ENCODE peak calls at places on chromosome 1, in eight cellular contexts. N is mucosa of descending colon, F is PC-3, H is cardiac fibroblast, V is IMR-90, R is heart right ventricle, Q is kidney epithelial cell, W is uterus. U is an unnamed sample.

GRCh38 chr1:99647460-99647859 is 1.5 kb downstream of the PALMD start:
- DNase-seq in Q (no peak), F (no peak), R (peak; percentile 70), V (no peak), H (peak; percentile 49), W (no peak), N (no peak), U (no peak)

GRCh38 chr1:147669475-147670318 is 627 bp downstream of the ACP6 start:
- DNase-seq in Q (no peak), R (peak; percentile 16), F (peak; percentile 83), W (peak; percentile 37), V (peak; percentile 47), H (peak; percentile 57), N (peak; percentile 77), U (peak; percentile 53)

GRCh38 chr1:160625725-160626498 is 20.9 kb downstream of the SLAMF1 start:
- DNase-seq in W (no peak), H (no peak), F (no peak), N (no peak), Q (no peak), R (no peak), V (no peak), U (no peak)

GRCh38 chr1:39105061-39105840 is 79.1 kb downstream of the NDUFS5 start:
- DNase-seq in N (peak; percentile 88), R (peak; percentile 72), Q (no peak), V (peak; percentile 59), F (peak; percentile 77), W (peak; percentile 71), H (peak; percentile 55), U (peak; percentile 69)

GRCh38 chr1:198936371-198937083 is 297.7 kb downstream of the PTPRC start:
- DNase-seq in F (no peak), V (peak; percentile 36), Q (no peak), W (no peak), H (peak; percentile 66), N (no peak), R (no peak), U (peak; percentile 61)

GRCh38 chr1:119220980-119221379 is 80.5 kb upstream of the WARS2 start:
- DNase-seq in R (no peak), F (no peak), H (peak; percentile 46), N (no peak), V (peak; percentile 51), Q (no peak), W (no peak), U (peak; percentile 90)

GRCh38 chr1:27970401-27970800 is 10.6 kb downstream of the XKR8 start:
- DNase-seq in W (no peak), H (peak; percentile 86), Q (no peak), F (peak; percentile 41), V (peak; percentile 91), N (peak; percentile 15), R (peak; percentile 36), U (peak; percentile 87)

GRCh38 chr1:233359431-233359830 is 31.9 kb downstream of the MAP3K21 start:
- DNase-seq in Q (peak; percentile 77), R (no peak), W (no peak), H (no peak), N (no peak), F (no peak), V (no peak), U (no peak)

GRCh38 chr1:64246294-64246917 is 43.0 kb downstream of the UBE2U start:
- DNase-seq in R (no peak), V (peak; percentile 59), Q (no peak), W (no peak), N (no peak), F (peak; percentile 69), H (peak; percentile 67), U (peak; percentile 65)

GRCh38 chr1:193593355-193593874 is 407.0 kb upstream of the B3GALT2 start:
- DNase-seq in W (no peak), R (no peak), V (no peak), H (no peak), Q (no peak), F (no peak), N (no peak), U (no peak)

GRCh38 chr1:227357229-227358078 is 39.2 kb upstream of the CDC42BPA start:
- DNase-seq in V (peak; percentile 85), R (peak; percentile 84), H (peak; percentile 91), N (peak; percentile 59), Q (no peak), F (peak; percentile 96), W (peak; percentile 67), U (peak; percentile 86)

GRCh38 chr1:32500387-32501209 is 35.7 kb downstream of the ZBTB8B start:
- DNase-seq in N (peak; percentile 64), R (peak; percentile 60), F (peak; percentile 68), V (peak; percentile 49), Q (no peak), W (peak; percentile 64), H (peak; percentile 59), U (peak; percentile 61)

GRCh38 chr1:165925498-165926079 is 98.2 kb downstream of the UCK2 start:
- DNase-seq in R (no peak), N (no peak), W (no peak), H (no peak), Q (no peak), V (no peak), F (no peak), U (no peak)

GRCh38 chr1:165930961-165931360 is 103.5 kb downstream of the UCK2 start:
- DNase-seq in F (no peak), N (no peak), W (no peak), R (no peak), Q (no peak), V (no peak), H (no peak), U (no peak)

GRCh38 chr1:165924096-165924495 is 96.7 kb downstream of the UCK2 start:
- DNase-seq in V (no peak), F (no peak), R (no peak), N (no peak), H (peak; percentile 35), W (no peak), Q (no peak), U (peak; percentile 44)

GRCh38 chr1:165927169-165927568 is 99.8 kb downstream of the UCK2 start:
- DNase-seq in Q (no peak), H (no peak), N (no peak), W (no peak), R (no peak), F (no peak), V (no peak), U (no peak)

GRCh38 chr1:165928075-165928731 is 100.8 kb downstream of the UCK2 start:
- DNase-seq in V (peak; percentile 56), F (peak; percentile 77), N (no peak), Q (no peak), R (peak; percentile 23), W (peak; percentile 36), H (peak; percentile 73), U (peak; percentile 64)
- TF ChIP-seq CTCF in V (peak; percentile 74), F (peak; percentile 93), N (no peak), Q (peak; percentile 68), R (peak; percentile 56), W (peak; percentile 54), H (peak; percentile 77), U (peak; percentile 80)

GRCh38 chr1:11790101-11790879 is 15.5 kb downstream of the MTHFR start:
- DNase-seq in Q (no peak), H (no peak), V (no peak), F (no peak), W (no peak), R (no peak), N (peak; percentile 22), U (no peak)
- H3K4me3 ChIP-seq in Q (no peak overlapping the region), H (no peak overlapping the region), V (no peak overlapping the region), F (no peak overlapping the region), W (no peak overlapping the region), R (no peak overlapping the region), N (no peak overlapping the region), U (no peak overlapping the region)

GRCh38 chr1:86356247-86356646 is 39.9 kb downstream of the ODF2L start:
- DNase-seq in V (peak; percentile 10), W (no peak), R (no peak), N (no peak), H (peak; percentile 19), F (peak; percentile 10), Q (no peak), U (no peak)
- TF ChIP-seq CTCF in V (peak; percentile 15), W (no peak), R (no peak), N (no peak), H (no peak), F (no peak), Q (no peak), U (no peak)

GRCh38 chr1:244665771-244666217 is 12.9 kb downstream of the DESI2 start:
- DNase-seq in N (no peak), F (no peak), V (peak; percentile 45), R (no peak), Q (no peak), H (peak; percentile 27), W (no peak), U (no peak)

GRCh38 chr1:244672961-244673695 is 20.2 kb downstream of the DESI2 start:
- DNase-seq in N (no peak), R (peak; percentile 74), V (peak; percentile 47), W (peak; percentile 27), F (no peak), H (peak; percentile 56), Q (no peak), U (peak; percentile 56)

GRCh38 chr1:244662604-244663003 is 9.7 kb downstream of the DESI2 start:
- DNase-seq in V (no peak), F (peak; percentile 41), W (no peak), H (no peak), N (no peak), R (no peak), Q (peak; percentile 26), U (peak; percentile 39)

GRCh38 chr1:244664353-244664752 is 11.4 kb downstream of the DESI2 start:
- DNase-seq in F (no peak), R (no peak), V (peak; percentile 10), H (no peak), W (no peak), Q (no peak), N (no peak), U (no peak)

DNA sequence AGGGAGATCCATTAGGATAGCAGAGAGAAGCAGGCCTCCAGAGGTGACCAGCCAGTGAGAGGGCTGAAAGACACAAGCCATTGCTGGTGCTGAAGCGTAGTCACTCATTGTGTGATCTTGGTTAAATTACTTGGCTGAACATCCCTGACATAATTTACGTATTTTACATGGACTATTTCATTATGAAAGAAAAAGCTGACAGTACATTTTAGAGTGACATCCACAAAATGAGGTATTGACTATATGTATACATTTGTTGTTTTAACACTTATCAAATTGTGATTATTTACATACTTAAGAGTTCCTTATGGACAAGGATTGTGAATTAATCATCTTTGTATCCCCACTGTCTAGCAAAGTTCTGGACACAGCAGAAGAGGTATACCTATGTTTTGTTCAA is 14.9 kb downstream of the DESI2 start:
- DNase-seq in N (no peak), W (no peak), R (no peak), Q (no peak), V (no peak), H (no peak), F (no peak), U (no peak)
- H3K4me3 ChIP-seq in N (no peak overlapping the region), W (no peak overlapping the region), R (no peak overlapping the region), Q (no peak overlapping the region), V (no peak overlapping the region), H (no peak overlapping the region), F (no peak overlapping the region), U (no peak overlapping the region)

GRCh38 chr1:6447818-6448748 is 17.9 kb downstream of the TNFRSF25 start:
- DNase-seq in W (no peak), N (peak; percentile 83), R (no peak), F (peak; percentile 49), H (no peak), V (no peak), Q (no peak), U (no peak)
- TF ChIP-seq CTCF in W (no peak), N (no peak), R (no peak), F (no peak), H (no peak), V (no peak), Q (no peak), U (no peak)

U was measured in choroid plexus epithelial cell.